ENCODE peak calls at places on chromosomes 2 and 18, in six cellular contexts. A is stimulated activated CD8-positive, alpha-beta memory T cell treated with anti-CD3 and anti-CD28 coated beads, Interleukin-7, amount 100 ng/mL, for 4 hours; Y is fibroblast of the aortic adventitia; P is endodermal cell; S is activated CD4-positive, alpha-beta T cell treated with anti-CD3 and anti-CD28 coated beads for 1 hour; C is psoas muscle. N is an unnamed sample.

GRCh38 chr18:53380063-53380639 is 844.3 kb downstream of the MBD2 start:
- DNase-seq in A (no peak), Y (no peak), S (no peak), C (no peak), P (peak), N (no peak)

GRCh38 chr2:27086722-27087446 is at the start of gene KHK:
- DNase-seq in C (no peak), A (no peak), Y (no peak), S (no peak), P (peak), N (peak)

GRCh38 chr2:229686122-229686919 is 28.0 kb downstream of the DNER start:
- DNase-seq in P (no peak), Y (no peak), A (no peak), S (no peak), C (no peak), N (peak)

GRCh38 chr2:96260404-96261260 is 5.2 kb downstream of the TMEM127 start:
- DNase-seq in P (peak), Y (peak), C (peak), A (no peak), S (no peak), N (peak)

GRCh38 chr2:18903750-18904149 is 314.4 kb upstream of the NT5C1B start:
- DNase-seq in C (no peak), S (no peak), Y (no peak), P (no peak), A (no peak), N (no peak)

GRCh38 chr2:98412751-98413445 is 31.8 kb upstream of the INPP4A start:
- DNase-seq in S (peak), P (peak), Y (peak), C (no peak), A (no peak), N (no peak)

GRCh38 chr2:239828192-239828972 is 196.8 kb downstream of the NDUFA10 start:
- DNase-seq in Y (no peak), S (no peak), P (peak), A (no peak), C (no peak), N (no peak)

GRCh38 chr18:22167471-22168151 is 1.8 kb upstream of the GATA6 start:
- DNase-seq in C (no peak), Y (peak), A (no peak), S (no peak), P (peak), N (peak)

GRCh38 chr18:304887-305529 is 37.2 kb upstream of the THOC1 start:
- DNase-seq in Y (no peak), S (no peak), A (no peak), P (peak), C (no peak), N (no peak)

GRCh38 chr2:714005-714741 is 37.0 kb upstream of the TMEM18 start:
- DNase-seq in S (no peak), P (peak), A (no peak), Y (peak), C (no peak), N (peak)

GRCh38 chr2:241010531-241011295 is 12.3 kb downstream of the SNED1 start:
- DNase-seq in S (peak), A (no peak), Y (no peak), C (no peak), P (no peak), N (no peak)

GRCh38 chr18:74375999-74376398 is 60.4 kb downstream of the C18orf63 start:
- DNase-seq in C (no peak), P (no peak), Y (no peak), A (no peak), S (no peak), N (no peak)

GRCh38 chr2:159202568-159203071 is 83.9 kb downstream of the WDSUB1 start:
- DNase-seq in Y (peak), C (peak), P (peak), A (no peak), S (no peak), N (peak)

GRCh38 chr2:65128297-65129190 is 1.4 kb downstream of the RAB1A start:
- DNase-seq in Y (peak), S (no peak), C (no peak), P (no peak), A (no peak), N (no peak)

GRCh38 chr2:181876614-181877063 is 14.9 kb upstream of the ITPRID2 start:
- DNase-seq in A (no peak), S (no peak), P (no peak), Y (peak), C (no peak), N (peak)

GRCh38 chr2:192558637-192559036 is 363.9 kb upstream of the TMEFF2 start:
- DNase-seq in Y (no peak), C (no peak), S (no peak), P (no peak), A (no peak), N (no peak)

GRCh38 chr2:12797815-12798214 is 81.1 kb downstream of the TRIB2 start:
- DNase-seq in S (no peak), P (no peak), C (no peak), A (no peak), Y (peak), N (no peak)

GRCh38 chr2:207041753-207042152 is 102.4 kb downstream of the CPO start:
- DNase-seq in Y (no peak), A (no peak), S (no peak), P (no peak), C (no peak), N (no peak)

GRCh38 chr2:43839776-43840564 is 1.2 kb downstream of the ABCG8 start:
- DNase-seq in P (no peak), S (no peak), Y (no peak), C (no peak), A (no peak), N (no peak)

N was measured in left cardiac atrium.